ENCODE peak calls at places on chromosomes 3 and 15, in nine cellular contexts. One of them, this sample, is unnamed.

GRCh38 chr3:16842710-16843270 is 42.0 kb upstream of the PLCL2 start:
- DNase-seq in A549: no peak
- DNase-seq in transverse colon: no peak
- DNase-seq in tibial nerve: no peak
- DNase-seq in sigmoid colon: no peak
- DNase-seq in suprapubic skin: no peak
- DNase-seq in HepG2: no peak
- DNase-seq in H1: no peak
- DNase-seq in esophagus muscularis mucosa: no peak
- DNase-seq in this sample: no peak

GRCh38 chr15:31214864-31215489 is 111.7 kb upstream of the KLF13 start:
- DNase-seq in A549: no peak
- DNase-seq in transverse colon: peak
- DNase-seq in tibial nerve: peak
- DNase-seq in sigmoid colon: peak
- DNase-seq in suprapubic skin: no peak
- DNase-seq in HepG2: no peak
- DNase-seq in H1: no peak
- DNase-seq in esophagus muscularis mucosa: no peak
- DNase-seq in this sample: peak

GRCh38 chr3:168100777-168101492 is 5.2 kb upstream of the GOLIM4 start:
- DNase-seq in A549: no peak
- DNase-seq in transverse colon: no peak
- DNase-seq in tibial nerve: no peak
- DNase-seq in sigmoid colon: no peak
- DNase-seq in suprapubic skin: no peak
- DNase-seq in HepG2: no peak
- DNase-seq in H1: no peak
- DNase-seq in esophagus muscularis mucosa: no peak
- DNase-seq in this sample: no peak

GRCh38 chr15:36579792-36580431 is 486 bp downstream of the CDIN1 start:
- DNase-seq in A549: no peak
- DNase-seq in transverse colon: peak
- DNase-seq in tibial nerve: peak
- DNase-seq in sigmoid colon: peak
- DNase-seq in suprapubic skin: no peak
- DNase-seq in HepG2: peak
- DNase-seq in H1: no peak
- DNase-seq in esophagus muscularis mucosa: no peak
- DNase-seq in this sample: peak

GRCh38 chr3:172002512-172003078 is 36.8 kb upstream of the FNDC3B start:
- DNase-seq in A549: no peak
- DNase-seq in transverse colon: no peak
- DNase-seq in tibial nerve: no peak
- DNase-seq in sigmoid colon: no peak
- DNase-seq in suprapubic skin: no peak
- DNase-seq in HepG2: no peak
- DNase-seq in H1: no peak
- DNase-seq in esophagus muscularis mucosa: no peak
- DNase-seq in this sample: no peak

GRCh38 chr15:33543957-33544356 is 233.2 kb downstream of the RYR3 start:
- DNase-seq in A549: no peak
- DNase-seq in transverse colon: no peak
- DNase-seq in tibial nerve: no peak
- DNase-seq in sigmoid colon: no peak
- DNase-seq in suprapubic skin: no peak
- DNase-seq in HepG2: no peak
- DNase-seq in H1: no peak
- DNase-seq in esophagus muscularis mucosa: no peak
- DNase-seq in this sample: no peak

GRCh38 chr3:12224181-12225147 is 64.4 kb upstream of the PPARG start:
- DNase-seq in A549: no peak
- DNase-seq in transverse colon: peak
- DNase-seq in tibial nerve: no peak
- DNase-seq in sigmoid colon: no peak
- DNase-seq in suprapubic skin: no peak
- DNase-seq in HepG2: peak
- DNase-seq in H1: no peak
- DNase-seq in esophagus muscularis mucosa: no peak
- DNase-seq in this sample: peak

GRCh38 chr3:40899286-40899712 is 300.0 kb upstream of the CTNNB1 start:
- DNase-seq in A549: peak
- DNase-seq in transverse colon: no peak
- DNase-seq in tibial nerve: no peak
- DNase-seq in sigmoid colon: no peak
- DNase-seq in suprapubic skin: no peak
- DNase-seq in HepG2: peak
- DNase-seq in H1: no peak
- DNase-seq in esophagus muscularis mucosa: no peak
- DNase-seq in this sample: no peak

GRCh38 chr3:86702381-86702958 is 288.5 kb downstream of the VGLL3 start:
- DNase-seq in A549: peak
- DNase-seq in transverse colon: no peak
- DNase-seq in tibial nerve: no peak
- DNase-seq in sigmoid colon: no peak
- DNase-seq in suprapubic skin: no peak
- DNase-seq in HepG2: no peak
- DNase-seq in H1: no peak
- DNase-seq in esophagus muscularis mucosa: no peak
- DNase-seq in this sample: no peak

GRCh38 chr3:108319428-108320053 is 23.2 kb downstream of the HHLA2 start:
- DNase-seq in A549: no peak
- DNase-seq in transverse colon: peak
- DNase-seq in tibial nerve: no peak
- DNase-seq in sigmoid colon: no peak
- DNase-seq in suprapubic skin: no peak
- DNase-seq in HepG2: no peak
- DNase-seq in H1: no peak
- DNase-seq in esophagus muscularis mucosa: no peak
- DNase-seq in this sample: peak

GRCh38 chr3:70488816-70489215 is 176.4 kb upstream of the MDFIC2 start:
- DNase-seq in A549: no peak
- DNase-seq in transverse colon: no peak
- DNase-seq in tibial nerve: no peak
- DNase-seq in sigmoid colon: no peak
- DNase-seq in suprapubic skin: no peak
- DNase-seq in HepG2: no peak
- DNase-seq in H1: no peak
- DNase-seq in esophagus muscularis mucosa: no peak
- DNase-seq in this sample: no peak

GRCh38 chr3:182792901-182793662 is at the start of gene ATP11B:
- DNase-seq in A549: peak
- DNase-seq in transverse colon: peak
- DNase-seq in tibial nerve: peak
- DNase-seq in sigmoid colon: peak
- DNase-seq in suprapubic skin: peak
- DNase-seq in HepG2: peak
- DNase-seq in H1: no peak
- DNase-seq in esophagus muscularis mucosa: peak
- DNase-seq in this sample: peak

GRCh38 chr3:192887047-192887446 is 30.6 kb downstream of the MB21D2 start:
- DNase-seq in A549: no peak
- DNase-seq in transverse colon: no peak
- DNase-seq in tibial nerve: no peak
- DNase-seq in sigmoid colon: no peak
- DNase-seq in suprapubic skin: no peak
- DNase-seq in HepG2: peak
- DNase-seq in H1: no peak
- DNase-seq in esophagus muscularis mucosa: no peak
- DNase-seq in this sample: no peak

GRCh38 chr15:48710952-48711495 is 65.5 kb upstream of the FBN1 start:
- DNase-seq in A549: no peak
- DNase-seq in transverse colon: no peak
- DNase-seq in tibial nerve: no peak
- DNase-seq in sigmoid colon: no peak
- DNase-seq in suprapubic skin: no peak
- DNase-seq in HepG2: no peak
- DNase-seq in H1: no peak
- DNase-seq in esophagus muscularis mucosa: no peak
- DNase-seq in this sample: no peak

GRCh38 chr3:31953091-31953490 is 28.0 kb downstream of the OSBPL10 start:
- DNase-seq in A549: no peak
- DNase-seq in transverse colon: no peak
- DNase-seq in tibial nerve: no peak
- DNase-seq in sigmoid colon: no peak
- DNase-seq in suprapubic skin: no peak
- DNase-seq in HepG2: no peak
- DNase-seq in H1: no peak
- DNase-seq in esophagus muscularis mucosa: peak
- DNase-seq in this sample: no peak

GRCh38 chr15:38683382-38684242 is 119.0 kb upstream of the RASGRP1 start:
- DNase-seq in A549: peak
- DNase-seq in transverse colon: peak
- DNase-seq in tibial nerve: peak
- DNase-seq in sigmoid colon: no peak
- DNase-seq in suprapubic skin: no peak
- DNase-seq in HepG2: peak
- DNase-seq in H1: no peak
- DNase-seq in esophagus muscularis mucosa: no peak
- DNase-seq in this sample: peak

GRCh38 chr15:29852201-29852600 is 29.9 kb upstream of the TJP1 start:
- DNase-seq in A549: no peak
- DNase-seq in transverse colon: no peak
- DNase-seq in tibial nerve: no peak
- DNase-seq in sigmoid colon: no peak
- DNase-seq in suprapubic skin: no peak
- DNase-seq in HepG2: no peak
- DNase-seq in H1: no peak
- DNase-seq in esophagus muscularis mucosa: no peak
- DNase-seq in this sample: no peak

GRCh38 chr3:183377307-183377959 is 51.0 kb downstream of the MCF2L2 start:
- DNase-seq in A549: no peak
- DNase-seq in transverse colon: no peak
- DNase-seq in tibial nerve: no peak
- DNase-seq in sigmoid colon: no peak
- DNase-seq in suprapubic skin: no peak
- DNase-seq in HepG2: no peak
- DNase-seq in H1: no peak
- DNase-seq in esophagus muscularis mucosa: no peak
- DNase-seq in this sample: no peak

GRCh38 chr3:31288641-31289100 is 244.1 kb upstream of the STT3B start:
- DNase-seq in A549: peak
- DNase-seq in transverse colon: peak
- DNase-seq in tibial nerve: peak
- DNase-seq in sigmoid colon: no peak
- DNase-seq in suprapubic skin: no peak
- DNase-seq in HepG2: peak
- DNase-seq in H1: peak
- DNase-seq in esophagus muscularis mucosa: no peak
- DNase-seq in this sample: peak

GRCh38 chr3:99862208-99862607 is 44.5 kb downstream of the CMSS1 start:
- DNase-seq in A549: no peak
- DNase-seq in transverse colon: no peak
- DNase-seq in tibial nerve: no peak
- DNase-seq in sigmoid colon: no peak
- DNase-seq in suprapubic skin: no peak
- DNase-seq in HepG2: no peak
- DNase-seq in H1: no peak
- DNase-seq in esophagus muscularis mucosa: no peak
- DNase-seq in this sample: no peak
- TF ChIP-seq EP300 in A549: no peak
- TF ChIP-seq EP300 in transverse colon: no peak
- TF ChIP-seq EP300 in tibial nerve: no peak
- TF ChIP-seq EP300 in sigmoid colon: no peak
- TF ChIP-seq EP300 in suprapubic skin: no peak
- TF ChIP-seq EP300 in HepG2: no peak
- TF ChIP-seq EP300 in H1: no peak
- TF ChIP-seq EP300 in esophagus muscularis mucosa: no peak
- TF ChIP-seq EP300 in this sample: no peak

DNA sequence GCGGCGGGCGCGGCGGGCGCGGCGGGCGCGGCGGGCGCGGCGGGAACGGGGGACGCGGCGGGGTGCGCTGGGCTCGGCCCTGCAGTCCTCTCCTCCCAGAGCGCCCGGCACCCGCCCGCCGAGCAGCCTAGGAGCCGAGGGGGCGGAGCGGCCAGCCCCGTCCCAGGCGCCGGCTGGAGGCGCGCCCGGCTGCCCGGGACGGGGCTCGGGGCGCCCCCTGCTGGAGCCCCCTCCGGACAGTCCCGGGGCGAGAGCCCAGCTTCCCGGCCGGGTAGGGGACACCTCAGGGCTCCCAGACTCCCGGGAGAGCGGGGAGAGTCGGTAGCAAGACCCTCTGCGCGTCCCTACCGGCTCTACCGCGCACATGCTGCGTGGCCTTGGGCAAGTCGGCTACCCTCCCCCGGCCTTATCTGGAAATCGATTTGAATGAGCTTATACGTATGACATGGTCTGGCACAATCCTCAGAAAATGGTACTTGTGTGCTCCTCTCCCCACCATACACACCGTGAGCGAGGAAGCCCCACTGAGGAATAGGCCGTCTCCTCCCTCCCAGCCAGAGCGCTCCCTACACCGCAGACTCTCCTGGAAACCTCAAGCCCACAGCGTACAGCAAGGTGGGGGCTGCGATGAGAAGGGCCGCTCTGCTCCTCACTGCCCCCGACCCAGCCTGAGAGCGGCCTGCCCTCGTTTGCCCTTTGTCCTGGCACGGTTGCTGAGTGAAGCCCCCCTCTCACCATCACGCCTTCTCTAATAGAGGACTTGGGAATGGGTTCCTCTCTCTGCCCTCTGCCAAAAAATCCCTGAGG is at the start of gene DAPK2:
- DNase-seq in A549: peak
- DNase-seq in transverse colon: peak
- DNase-seq in tibial nerve: peak
- DNase-seq in sigmoid colon: peak
- DNase-seq in suprapubic skin: peak
- DNase-seq in HepG2: peak
- DNase-seq in H1: no peak
- DNase-seq in esophagus muscularis mucosa: no peak
- DNase-seq in this sample: peak
- TF ChIP-seq POLR2A in A549: peak
- TF ChIP-seq POLR2A in transverse colon: no peak
- TF ChIP-seq POLR2A in tibial nerve: no peak
- TF ChIP-seq POLR2A in sigmoid colon: no peak
- TF ChIP-seq POLR2A in suprapubic skin: no peak
- TF ChIP-seq POLR2A in HepG2: no peak
- TF ChIP-seq POLR2A in H1: no peak
- TF ChIP-seq POLR2A in esophagus muscularis mucosa: no peak
- TF ChIP-seq POLR2A in this sample: no peak

GRCh38 chr3:65018801-65019200 is 331.0 kb upstream of the ADAMTS9 start:
- DNase-seq in A549: no peak
- DNase-seq in transverse colon: no peak
- DNase-seq in tibial nerve: no peak
- DNase-seq in sigmoid colon: no peak
- DNase-seq in suprapubic skin: no peak
- DNase-seq in HepG2: no peak
- DNase-seq in H1: no peak
- DNase-seq in esophagus muscularis mucosa: no peak
- DNase-seq in this sample: no peak
- H3K27ac ChIP-seq in A549: no peak
- H3K27ac ChIP-seq in transverse colon: no peak
- H3K27ac ChIP-seq in tibial nerve: no peak
- H3K27ac ChIP-seq in sigmoid colon: no peak
- H3K27ac ChIP-seq in suprapubic skin: no peak
- H3K27ac ChIP-seq in HepG2: no peak
- H3K27ac ChIP-seq in H1: no peak
- H3K27ac ChIP-seq in esophagus muscularis mucosa: no peak
- H3K27ac ChIP-seq in this sample: peak

DNA sequence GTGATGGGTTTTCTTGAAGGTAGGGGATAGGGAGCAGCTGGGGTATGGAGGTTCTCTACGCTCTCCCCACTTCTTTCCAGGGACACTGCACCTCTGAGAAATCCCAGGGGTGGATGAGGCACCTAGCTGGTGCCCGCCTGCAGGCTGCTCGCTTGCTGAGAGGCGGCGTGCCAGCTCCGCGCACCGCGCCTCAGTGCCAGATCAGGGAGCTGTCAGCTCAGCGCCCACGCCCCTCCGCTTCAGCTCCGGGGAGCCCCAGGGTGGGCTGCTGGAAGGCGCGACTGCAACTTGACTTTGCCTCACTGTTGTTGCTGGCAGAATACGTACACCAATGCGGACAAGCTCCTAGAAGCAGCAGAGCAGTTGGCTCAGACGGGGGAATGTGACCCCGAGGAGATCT is 345.7 kb upstream of the UMPS start:
- DNase-seq in A549: no peak
- DNase-seq in transverse colon: no peak
- DNase-seq in tibial nerve: no peak
- DNase-seq in sigmoid colon: no peak
- DNase-seq in suprapubic skin: no peak
- DNase-seq in HepG2: no peak
- DNase-seq in H1: no peak
- DNase-seq in esophagus muscularis mucosa: no peak
- DNase-seq in this sample: no peak
- TF ChIP-seq EP300 in A549: no peak
- TF ChIP-seq EP300 in transverse colon: no peak
- TF ChIP-seq EP300 in tibial nerve: no peak
- TF ChIP-seq EP300 in sigmoid colon: no peak
- TF ChIP-seq EP300 in suprapubic skin: no peak
- TF ChIP-seq EP300 in HepG2: no peak
- TF ChIP-seq EP300 in H1: no peak
- TF ChIP-seq EP300 in esophagus muscularis mucosa: no peak
- TF ChIP-seq EP300 in this sample: no peak

This sample was measured in stomach.